ENCODE peak calls at places on chromosomes 7 and 10, in nine cellular contexts. C, A, P, N, Y, D, S, R and O are unnamed samples.

GRCh38 chr7:26620352-26620751 is 244.0 kb downstream of the SKAP2 start:
- DNase-seq in A (peak), P (no peak), R (no peak), Y (no peak), D (no peak), N (no peak), C (peak), S (peak), O (peak)

GRCh38 chr7:47940482-47941001 is 7.7 kb downstream of the PKD1L1 start:
- DNase-seq in D (peak), S (no peak), R (no peak), P (no peak), Y (no peak), A (no peak), N (no peak), C (no peak), O (no peak)

GRCh38 chr10:31770307-31770902 is 158.2 kb downstream of the ARHGAP12 start:
- DNase-seq in Y (peak), A (no peak), D (peak), P (peak), S (peak), N (no peak), C (no peak), R (peak), O (no peak)

GRCh38 chr10:125161570-125162139 is 1.3 kb upstream of the CTBP2 start:
- DNase-seq in S (no peak), P (no peak), R (peak), D (no peak), A (no peak), N (no peak), Y (peak), C (peak), O (no peak)

GRCh38 chr10:78763651-78764395 is 304.9 kb upstream of the ZMIZ1 start:
- DNase-seq in A (no peak), C (peak), P (no peak), S (no peak), R (peak), Y (no peak), D (no peak), N (no peak), O (no peak)

GRCh38 chr10:26087666-26088065 is 128.9 kb upstream of the GAD2 start:
- DNase-seq in R (no peak), S (no peak), D (no peak), P (no peak), C (no peak), A (no peak), N (no peak), Y (no peak), O (no peak)

GRCh38 chr7:104156842-104157277 is 51.0 kb downstream of the ORC5 start:
- DNase-seq in S (peak), Y (no peak), P (peak), C (peak), A (no peak), D (peak), N (no peak), R (no peak), O (no peak)

GRCh38 chr7:128860158-128861073 is 2.2 kb upstream of the ATP6V1F start:
- DNase-seq in D (peak), S (no peak), P (no peak), A (no peak), Y (no peak), C (no peak), N (no peak), R (no peak), O (no peak)

GRCh38 chr7:24817339-24817738 is 60.1 kb upstream of the GSDME start:
- DNase-seq in C (no peak), S (no peak), R (no peak), D (no peak), P (no peak), N (no peak), A (no peak), Y (no peak), O (no peak)

GRCh38 chr10:97713828-97714400 is 384 bp downstream of the MARVELD1 start:
- DNase-seq in D (peak), N (no peak), A (no peak), C (peak), Y (peak), S (peak), P (peak), R (peak), O (no peak)

GRCh38 chr10:12656518-12657142 is 307.3 kb downstream of the CAMK1D start:
- DNase-seq in N (no peak), D (peak), S (peak), R (no peak), P (peak), Y (no peak), C (peak), A (no peak), O (no peak)

GRCh38 chr10:44830022-44830421 is 81.1 kb upstream of the TMEM72 start:
- DNase-seq in Y (no peak), A (no peak), C (peak), P (no peak), D (peak), R (no peak), N (no peak), S (peak), O (no peak)

GRCh38 chr10:16497911-16498310 is 23.8 kb downstream of the C1QL3 start:
- DNase-seq in D (peak), S (no peak), C (no peak), A (no peak), R (no peak), P (no peak), N (no peak), Y (no peak), O (no peak)